ENCODE peak calls at places on chromosome 21, in five cellular contexts. One of them, this sample, is unnamed. For H3K36me3, the result is how much of the 10 kb centered on the place peaks cover.

GRCh38 chr21:43194303-43195130 is 25.7 kb downstream of the CRYAA start:
- DNase-seq in K562: no peak
- DNase-seq in GM12878: no peak
- DNase-seq in SK-N-SH: no peak
- DNase-seq in IMR-90: no peak
- DNase-seq in this sample: peak

GRCh38 chr21:28899220-28899619 is 93.5 kb downstream of the LTN1 start:
- DNase-seq in GM12878: no peak
- DNase-seq in K562: no peak
- DNase-seq in IMR-90: no peak
- DNase-seq in SK-N-SH: no peak
- DNase-seq in this sample: no peak

GRCh38 chr21:32884062-32884461 is 112.5 kb upstream of the PAXBP1 start:
- DNase-seq in GM12878: no peak
- DNase-seq in K562: peak
- DNase-seq in SK-N-SH: no peak
- DNase-seq in IMR-90: no peak
- DNase-seq in this sample: no peak

GRCh38 chr21:29499734-29500343 is 201.1 kb downstream of the BACH1 start:
- DNase-seq in IMR-90: no peak
- DNase-seq in GM12878: no peak
- DNase-seq in SK-N-SH: peak
- DNase-seq in K562: peak
- DNase-seq in this sample: peak

GRCh38 chr21:30408782-30409494 is 13.1 kb downstream of the KRTAP13-1 start:
- DNase-seq in K562: peak
- DNase-seq in IMR-90: no peak
- DNase-seq in GM12878: no peak
- DNase-seq in SK-N-SH: peak
- DNase-seq in this sample: peak

GRCh38 chr21:36092676-36093075 is 22.9 kb downstream of the CBR1 start:
- DNase-seq in IMR-90: no peak
- DNase-seq in K562: no peak
- DNase-seq in GM12878: no peak
- DNase-seq in SK-N-SH: no peak
- DNase-seq in this sample: no peak

GRCh38 chr21:27346041-27346448 is 379.2 kb upstream of the ADAMTS5 start:
- DNase-seq in GM12878: no peak
- DNase-seq in IMR-90: peak
- DNase-seq in SK-N-SH: no peak
- DNase-seq in K562: no peak
- DNase-seq in this sample: no peak

GRCh38 chr21:37207441-37208009 is 59.6 kb downstream of the VPS26C start:
- DNase-seq in K562: no peak
- DNase-seq in GM12878: peak
- DNase-seq in SK-N-SH: peak
- DNase-seq in IMR-90: no peak
- DNase-seq in this sample: peak

GRCh38 chr21:43294194-43294902 is 125.5 kb downstream of the CRYAA start:
- DNase-seq in GM12878: no peak
- DNase-seq in IMR-90: no peak
- DNase-seq in SK-N-SH: no peak
- DNase-seq in K562: no peak
- DNase-seq in this sample: no peak

GRCh38 chr21:29104239-29104708 is 26.2 kb upstream of the MAP3K7CL start:
- DNase-seq in SK-N-SH: no peak
- DNase-seq in K562: no peak
- DNase-seq in GM12878: no peak
- DNase-seq in IMR-90: peak
- DNase-seq in this sample: no peak

GRCh38 chr21:42676799-42677198 is 23.4 kb downstream of the PDE9A start:
- DNase-seq in IMR-90: no peak
- DNase-seq in SK-N-SH: no peak
- DNase-seq in GM12878: no peak
- DNase-seq in K562: no peak
- DNase-seq in this sample: no peak

GRCh38 chr21:43345046-43345745 is 81.7 kb downstream of the SIK1 start:
- DNase-seq in GM12878: no peak
- DNase-seq in K562: no peak
- DNase-seq in IMR-90: no peak
- DNase-seq in SK-N-SH: no peak
- DNase-seq in this sample: no peak

GRCh38 chr21:17352937-17353655 is 159.7 kb upstream of the CXADR start:
- DNase-seq in GM12878: no peak
- DNase-seq in SK-N-SH: no peak
- DNase-seq in IMR-90: no peak
- DNase-seq in K562: no peak
- DNase-seq in this sample: no peak

GRCh38 chr21:16004121-16004520 is 274.3 kb downstream of the USP25 start:
- DNase-seq in SK-N-SH: no peak
- DNase-seq in K562: no peak
- DNase-seq in IMR-90: peak
- DNase-seq in GM12878: no peak
- DNase-seq in this sample: no peak

GRCh38 chr21:36069713-36070573 is at the start of gene CBR1:
- DNase-seq in GM12878: peak
- DNase-seq in K562: peak
- DNase-seq in SK-N-SH: peak
- DNase-seq in IMR-90: peak
- DNase-seq in this sample: peak

GRCh38 chr21:26457817-26458216 is 115.3 kb downstream of the CYYR1 start:
- DNase-seq in IMR-90: no peak
- DNase-seq in SK-N-SH: no peak
- DNase-seq in K562: no peak
- DNase-seq in GM12878: no peak
- DNase-seq in this sample: no peak

GRCh38 chr21:36791695-36792451 is 93.0 kb downstream of the SIM2 start:
- DNase-seq in SK-N-SH: no peak
- DNase-seq in K562: no peak
- DNase-seq in IMR-90: no peak
- DNase-seq in GM12878: no peak
- DNase-seq in this sample: no peak

GRCh38 chr21:41367598-41368360 is 6.0 kb downstream of the MX2 start:
- DNase-seq in IMR-90: no peak
- DNase-seq in GM12878: peak
- DNase-seq in SK-N-SH: no peak
- DNase-seq in K562: no peak
- DNase-seq in this sample: no peak

GRCh38 chr21:41369915-41370839 is 8.3 kb downstream of the MX2 start:
- DNase-seq in SK-N-SH: no peak
- DNase-seq in GM12878: peak
- DNase-seq in K562: no peak
- DNase-seq in IMR-90: no peak
- DNase-seq in this sample: peak

GRCh38 chr21:41368361-41369104 is 6.7 kb downstream of the MX2 start:
- DNase-seq in GM12878: no peak
- DNase-seq in SK-N-SH: no peak
- DNase-seq in IMR-90: no peak
- DNase-seq in K562: no peak
- DNase-seq in this sample: no peak

GRCh38 chr21:41370840-41371697 is 9.2 kb downstream of the MX2 start:
- DNase-seq in GM12878: no peak
- DNase-seq in K562: no peak
- DNase-seq in SK-N-SH: no peak
- DNase-seq in IMR-90: no peak
- DNase-seq in this sample: no peak

DNA sequence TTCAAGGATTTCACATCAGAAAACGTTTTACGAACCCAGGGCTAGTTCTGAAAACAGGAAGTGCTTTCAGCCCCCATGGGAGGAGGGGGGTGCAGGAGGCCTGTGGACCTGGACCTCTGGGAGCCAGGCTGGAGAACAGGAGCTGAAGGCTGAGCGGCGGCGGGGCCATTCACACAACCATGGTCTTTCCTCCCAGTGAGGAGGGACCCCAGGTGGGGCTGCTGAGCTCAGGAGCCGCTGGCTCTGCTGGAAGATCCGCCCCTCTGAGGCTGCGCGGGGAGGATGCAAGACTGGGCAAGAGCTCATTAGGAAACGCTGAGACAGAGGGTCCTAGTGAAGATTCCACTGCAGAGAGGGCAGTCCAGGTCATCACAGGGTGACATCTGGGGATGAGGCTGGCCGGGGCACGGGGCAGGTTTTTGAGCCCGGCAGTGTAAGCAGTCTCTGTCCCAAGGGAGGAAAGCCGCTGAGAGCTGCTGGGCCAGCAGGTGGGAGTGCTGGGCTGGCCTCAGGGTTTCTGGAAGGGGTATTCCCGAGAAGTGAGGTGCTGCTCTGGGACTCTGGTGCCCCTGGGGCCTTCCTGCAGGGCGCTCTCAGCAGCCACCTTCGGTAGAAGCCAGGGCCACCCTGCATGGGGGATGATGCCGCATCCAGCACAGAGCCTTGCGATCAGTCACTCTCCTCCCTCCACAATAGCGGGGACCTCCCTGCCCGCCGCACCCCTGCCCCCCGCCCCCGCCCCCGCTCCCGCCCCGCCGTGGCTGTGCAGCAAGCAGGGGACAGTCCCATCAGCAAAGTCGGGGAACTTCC is 7.5 kb downstream of the MX2 start:
- DNase-seq in GM12878: peak
- DNase-seq in K562: no peak
- DNase-seq in IMR-90: no peak
- DNase-seq in SK-N-SH: peak
- DNase-seq in this sample: peak
- H3K36me3 ChIP-seq in GM12878: under half
- H3K36me3 ChIP-seq in K562: under half
- H3K36me3 ChIP-seq in IMR-90: under half
- H3K36me3 ChIP-seq in SK-N-SH: under half
- H3K36me3 ChIP-seq in this sample: under half

GRCh38 chr21:34019402-34019801 is 54.0 kb upstream of the MRPS6 start:
- DNase-seq in K562: no peak
- DNase-seq in SK-N-SH: no peak
- DNase-seq in IMR-90: no peak
- DNase-seq in GM12878: no peak
- DNase-seq in this sample: no peak

GRCh38 chr21:34020005-34020847 is 53.2 kb upstream of the MRPS6 start:
- DNase-seq in K562: no peak
- DNase-seq in GM12878: peak
- DNase-seq in IMR-90: no peak
- DNase-seq in SK-N-SH: no peak
- DNase-seq in this sample: peak

GRCh38 chr21:34018910-34019309 is 54.5 kb upstream of the MRPS6 start:
- DNase-seq in K562: no peak
- DNase-seq in GM12878: peak
- DNase-seq in IMR-90: no peak
- DNase-seq in SK-N-SH: no peak
- DNase-seq in this sample: no peak

GRCh38 chr21:34017127-34017961 is 56.0 kb upstream of the MRPS6 start:
- DNase-seq in GM12878: peak
- DNase-seq in K562: no peak
- DNase-seq in SK-N-SH: no peak
- DNase-seq in IMR-90: no peak
- DNase-seq in this sample: peak

GRCh38 chr21:34018185-34018584 is 55.2 kb upstream of the MRPS6 start:
- DNase-seq in GM12878: no peak
- DNase-seq in K562: no peak
- DNase-seq in IMR-90: no peak
- DNase-seq in SK-N-SH: no peak
- DNase-seq in this sample: no peak
- TF ChIP-seq MXI1 in GM12878: no peak
- TF ChIP-seq MXI1 in K562: no peak
- TF ChIP-seq MXI1 in IMR-90: no peak
- TF ChIP-seq MXI1 in SK-N-SH: no peak
- TF ChIP-seq MXI1 in this sample: no peak

DNA sequence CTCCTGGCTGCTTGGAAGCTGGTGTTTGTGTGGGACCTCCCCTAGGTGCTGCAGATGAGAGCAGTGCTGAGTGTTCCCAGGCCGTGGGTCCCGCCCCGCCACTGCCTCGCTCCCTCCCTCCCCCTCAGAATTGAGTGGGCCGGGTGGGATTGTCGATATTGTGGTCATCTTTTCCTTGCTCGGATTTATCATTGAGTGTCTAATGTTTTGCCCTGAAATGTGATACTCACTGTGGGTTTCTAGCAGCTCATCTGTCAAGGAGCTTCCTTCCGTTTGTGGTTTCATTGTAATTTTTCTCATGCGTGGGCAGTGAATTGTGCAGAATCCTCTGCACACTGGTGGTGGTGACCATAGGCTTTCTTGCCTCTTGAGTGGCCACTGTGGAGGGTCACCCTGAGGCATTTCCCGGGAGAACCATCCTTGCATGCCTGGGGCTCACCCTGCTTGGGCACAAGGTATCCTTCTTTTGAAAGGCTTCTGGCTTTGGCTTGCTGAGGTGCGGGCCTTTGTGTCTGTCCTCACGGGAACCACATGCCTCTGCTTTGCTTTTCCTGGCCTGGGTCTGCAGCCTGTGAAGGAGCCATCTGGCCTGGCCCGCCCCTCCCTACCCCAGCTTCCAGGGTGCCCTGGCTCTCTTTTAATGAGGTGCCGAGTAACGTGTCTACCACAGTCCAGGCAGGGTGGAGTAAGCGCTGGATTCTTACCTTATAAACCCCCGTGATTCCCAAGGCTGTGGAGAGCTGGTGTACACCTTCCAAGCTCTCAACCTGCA is 25.6 kb downstream of the SLX9 start:
- DNase-seq in IMR-90: peak
- DNase-seq in GM12878: no peak
- DNase-seq in K562: no peak
- DNase-seq in SK-N-SH: no peak
- DNase-seq in this sample: no peak
- H3K36me3 ChIP-seq in IMR-90: under half
- H3K36me3 ChIP-seq in GM12878: under half
- H3K36me3 ChIP-seq in K562: half or more
- H3K36me3 ChIP-seq in SK-N-SH: under half
- H3K36me3 ChIP-seq in this sample: half or more

GRCh38 chr21:45536301-45537081 is 5.7 kb downstream of the SLC19A1 start:
- DNase-seq in K562: no peak
- DNase-seq in SK-N-SH: no peak
- DNase-seq in GM12878: no peak
- DNase-seq in IMR-90: no peak
- DNase-seq in this sample: no peak
- TF ChIP-seq MXI1 in K562: no peak
- TF ChIP-seq MXI1 in SK-N-SH: no peak
- TF ChIP-seq MXI1 in GM12878: no peak
- TF ChIP-seq MXI1 in IMR-90: no peak
- TF ChIP-seq MXI1 in this sample: no peak

DNA sequence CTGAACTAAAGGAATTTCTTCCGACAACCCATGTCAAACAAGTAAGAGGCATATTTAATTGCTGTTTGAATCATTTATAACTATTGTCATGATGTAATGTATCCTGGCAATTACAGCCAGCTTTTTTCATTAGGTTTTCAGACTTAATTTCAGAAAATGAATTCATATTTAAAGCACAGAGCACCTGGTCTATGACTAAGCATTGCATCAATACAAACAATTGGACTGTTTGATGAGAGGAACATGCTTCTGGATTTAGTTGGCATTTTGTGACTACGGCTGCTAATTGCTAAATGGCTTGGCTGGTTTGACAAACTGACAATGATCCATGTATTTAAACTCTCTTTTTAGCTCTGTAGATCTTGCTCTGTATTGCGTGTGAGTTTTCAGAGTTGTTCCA is 853.4 kb downstream of the NCAM2 start:
- DNase-seq in K562: no peak
- DNase-seq in GM12878: no peak
- DNase-seq in SK-N-SH: no peak
- DNase-seq in IMR-90: peak
- DNase-seq in this sample: no peak
- H3K36me3 ChIP-seq in K562: under half
- H3K36me3 ChIP-seq in GM12878: under half
- H3K36me3 ChIP-seq in SK-N-SH: under half
- H3K36me3 ChIP-seq in IMR-90: under half
- H3K36me3 ChIP-seq in this sample: under half